ENCODE peak calls at places on chromosomes 16 and 17, in eight cellular contexts. L is WTC11, A is nephron progenitor cell, C is A549, W is thoracic aorta, I is SK-N-SH, U is cardiac muscle cell, N is PC-3. G is an unnamed sample.

GRCh38 chr16:55661842-55662479 is 6.2 kb downstream of the SLC6A2 start:
- DNase-seq in L (no peak), U (no peak), W (no peak), C (no peak), A (no peak), N (peak), I (peak), G (no peak)

GRCh38 chr16:88442811-88443576 is 10.1 kb upstream of the ZFPM1 start:
- DNase-seq in I (peak), C (peak), U (peak), N (peak), W (no peak), A (peak), L (peak), G (peak)

GRCh38 chr16:84976644-84977400 is 34.5 kb downstream of the ZDHHC7 start:
- DNase-seq in N (no peak), A (no peak), C (no peak), L (no peak), W (no peak), U (no peak), I (no peak), G (no peak)

GRCh38 chr16:86575095-86575685 is 3.2 kb upstream of the FOXL1 start:
- DNase-seq in A (no peak), L (no peak), W (no peak), C (no peak), N (no peak), I (no peak), U (no peak), G (no peak)

GRCh38 chr16:19753815-19754643 is 36.0 kb downstream of the IQCK start:
- DNase-seq in N (peak), U (peak), C (peak), I (no peak), W (no peak), L (no peak), A (no peak), G (no peak)

GRCh38 chr17:74744714-74745547 is 3.5 kb upstream of the NHERF1 start:
- DNase-seq in A (peak), W (peak), I (peak), L (peak), N (peak), U (peak), C (peak), G (peak)

GRCh38 chr16:2777231-2777902 is at the start of gene ELOB:
- DNase-seq in W (peak), I (peak), U (peak), A (peak), N (peak), C (peak), L (peak), G (peak)

GRCh38 chr17:74515941-74516340 is 15.3 kb downstream of the CD300LB start:
- DNase-seq in I (no peak), A (no peak), U (no peak), W (no peak), N (no peak), L (no peak), C (no peak), G (no peak)

GRCh38 chr17:68732301-68732749 is 131.2 kb upstream of the FAM20A start:
- DNase-seq in U (no peak), C (no peak), A (no peak), W (no peak), N (no peak), L (no peak), I (no peak), G (no peak)

GRCh38 chr16:81505011-81505660 is 60.5 kb downstream of the CMIP start:
- DNase-seq in N (no peak), W (no peak), I (peak), U (no peak), A (peak), L (no peak), C (no peak), G (no peak)

GRCh38 chr16:66289051-66289680 is 77.3 kb upstream of the CDH5 start:
- DNase-seq in N (no peak), A (no peak), U (no peak), I (no peak), C (no peak), L (no peak), W (no peak), G (no peak)

GRCh38 chr16:11140466-11140865 is 115.5 kb downstream of the SOCS1 start:
- DNase-seq in C (no peak), I (no peak), L (no peak), W (no peak), A (no peak), N (no peak), U (no peak), G (no peak)

GRCh38 chr17:81510798-81511549 is 1.6 kb downstream of the ACTG1 start:
- DNase-seq in L (no peak), U (peak), C (no peak), A (no peak), W (no peak), I (no peak), N (peak), G (peak)

GRCh38 chr16:3004781-3005284 is 7.9 kb upstream of the CLDN9 start:
- DNase-seq in I (peak), L (peak), U (no peak), W (no peak), C (peak), A (peak), N (peak), G (no peak)

GRCh38 chr17:80615311-80615710 is 70.7 kb downstream of the RPTOR start:
- DNase-seq in I (no peak), L (no peak), W (no peak), U (no peak), N (no peak), A (no peak), C (no peak), G (no peak)

GRCh38 chr17:71080937-71081336 is 911.6 kb downstream of the KCNJ2 start:
- DNase-seq in N (no peak), U (no peak), A (no peak), L (peak), I (no peak), W (no peak), C (no peak), G (no peak)

GRCh38 chr17:71081666-71082065 is 912.3 kb downstream of the KCNJ2 start:
- DNase-seq in A (no peak), I (no peak), U (no peak), W (no peak), C (no peak), L (no peak), N (no peak), G (no peak)

GRCh38 chr17:71085238-71086033 is 916.1 kb downstream of the KCNJ2 start:
- DNase-seq in W (no peak), L (peak), U (peak), C (peak), I (peak), A (peak), N (peak), G (peak)

GRCh38 chr17:71084838-71085237 is 915.5 kb downstream of the KCNJ2 start:
- DNase-seq in N (no peak), I (no peak), C (no peak), U (no peak), L (no peak), A (no peak), W (no peak), G (no peak)

DNA sequence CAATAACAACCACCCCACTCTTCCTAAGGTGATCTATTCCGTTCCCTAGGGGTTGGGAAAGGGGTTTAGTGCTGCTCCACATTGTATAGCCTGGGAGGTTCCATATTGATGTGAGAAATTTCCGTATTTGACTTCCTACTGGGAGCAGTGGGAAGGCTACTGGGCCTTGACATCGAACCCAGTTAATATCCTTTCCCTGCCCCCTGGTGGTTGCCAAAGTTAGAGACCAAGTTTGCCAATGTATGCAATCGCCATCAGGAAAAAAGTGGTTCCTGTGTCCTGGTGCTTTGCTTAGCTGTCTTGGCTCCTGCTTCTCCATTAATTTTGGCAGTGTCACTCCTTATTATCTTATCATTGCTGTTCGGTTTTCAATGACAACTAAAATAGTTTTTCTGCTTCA is 914.9 kb downstream of the KCNJ2 start:
- DNase-seq in L (peak), U (peak), C (peak), N (peak), I (peak), A (peak), W (no peak), G (peak)
- TF ChIP-seq CTCF in L (peak), U (peak), C (peak), N (peak), I (peak), A (peak), W (peak), G (peak)

GRCh38 chr17:43713494-43714162 is 45.0 kb downstream of the SOST start:
- DNase-seq in W (no peak), C (peak), N (peak), U (peak), L (peak), A (peak), I (peak), G (peak)
- TF ChIP-seq CTCF in W (no peak), C (no peak), N (no peak), U (no peak), L (no peak), A (no peak), I (no peak), G (no peak)

GRCh38 chr17:72594248-72594647 is 473.4 kb downstream of the SOX9 start:
- DNase-seq in L (no peak), U (no peak), N (no peak), A (no peak), W (no peak), C (no peak), I (no peak), G (no peak)

GRCh38 chr17:72590882-72591499 is 470.2 kb downstream of the SOX9 start:
- DNase-seq in C (peak), N (peak), L (no peak), I (no peak), A (no peak), U (no peak), W (no peak), G (no peak)

GRCh38 chr17:72591500-72592241 is 470.9 kb downstream of the SOX9 start:
- DNase-seq in C (no peak), A (peak), U (peak), N (peak), L (peak), W (no peak), I (peak), G (peak)

GRCh38 chr17:72592967-72593325 is 472.1 kb downstream of the SOX9 start:
- DNase-seq in N (no peak), U (no peak), L (no peak), C (no peak), I (no peak), A (no peak), W (no peak), G (no peak)

DNA sequence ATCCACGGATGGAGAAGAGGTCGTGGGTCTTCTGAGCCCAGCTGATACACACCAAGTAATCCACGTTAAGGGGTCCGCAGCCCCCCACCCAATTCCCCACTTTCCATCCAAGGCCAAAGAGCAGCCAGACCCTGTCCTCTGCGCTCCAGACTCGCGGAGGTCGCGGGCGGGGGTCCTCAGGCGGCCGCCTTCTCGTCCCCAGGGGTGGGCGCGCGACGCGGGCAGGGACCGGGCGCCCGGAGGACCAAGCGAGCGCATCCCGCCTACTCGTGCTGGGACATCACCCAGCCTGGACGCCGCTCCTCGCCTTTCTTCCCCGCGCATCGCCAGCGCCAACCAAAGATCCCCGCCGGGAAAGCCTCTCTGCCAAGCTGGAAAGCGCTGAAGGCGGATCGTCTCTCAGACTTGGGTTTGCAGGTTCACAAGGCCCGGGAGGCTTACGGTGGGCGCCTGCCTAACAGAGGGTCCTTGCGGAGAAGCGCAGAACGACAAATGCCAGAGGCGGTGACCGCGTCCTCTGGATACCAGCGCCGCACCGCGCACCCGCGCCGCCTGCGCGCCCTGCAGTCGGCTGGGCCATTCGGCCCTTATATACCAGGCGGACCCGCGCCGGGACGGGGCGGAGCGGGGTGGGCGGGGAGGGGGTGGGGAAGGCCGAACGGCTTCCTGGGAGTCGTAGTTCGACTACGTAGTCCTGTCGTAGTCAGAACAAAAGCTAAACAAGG is 471.6 kb downstream of the SOX9 start:
- DNase-seq in N (peak), U (peak), I (peak), A (peak), C (peak), W (no peak), L (peak), G (peak)
- TF ChIP-seq CTCF in N (no peak), U (no peak), I (no peak), A (no peak), C (no peak), W (no peak), L (no peak), G (no peak)

GRCh38 chr17:78821961-78822360 is 18.7 kb downstream of the USP36 start:
- DNase-seq in A (no peak), L (no peak), W (no peak), I (no peak), U (no peak), N (no peak), C (no peak), G (no peak)

GRCh38 chr17:78824240-78824639 is 16.4 kb downstream of the USP36 start:
- DNase-seq in N (no peak), A (peak), W (no peak), U (no peak), I (no peak), C (no peak), L (no peak), G (no peak)

GRCh38 chr17:78825696-78826095 is 14.9 kb downstream of the USP36 start:
- DNase-seq in U (no peak), W (no peak), L (no peak), A (no peak), C (no peak), N (no peak), I (no peak), G (no peak)

GRCh38 chr17:78822552-78822951 is 18.1 kb downstream of the USP36 start:
- DNase-seq in U (peak), I (peak), W (no peak), L (no peak), N (no peak), C (no peak), A (no peak), G (no peak)

GRCh38 chr17:78823282-78824046 is 17.1 kb downstream of the USP36 start:
- DNase-seq in I (no peak), W (no peak), A (no peak), U (no peak), C (no peak), L (no peak), N (no peak), G (no peak)
- TF ChIP-seq CTCF in I (peak), W (no peak), A (no peak), U (no peak), C (no peak), L (no peak), N (peak), G (peak)

GRCh38 chr17:17140590-17140980 is 65.5 kb downstream of the PLD6 start:
- DNase-seq in U (peak), C (peak), A (no peak), L (no peak), W (no peak), N (peak), I (no peak), G (no peak)
- TF ChIP-seq CTCF in U (peak), C (no peak), A (no peak), L (no peak), W (peak), N (no peak), I (no peak), G (no peak)

DNA sequence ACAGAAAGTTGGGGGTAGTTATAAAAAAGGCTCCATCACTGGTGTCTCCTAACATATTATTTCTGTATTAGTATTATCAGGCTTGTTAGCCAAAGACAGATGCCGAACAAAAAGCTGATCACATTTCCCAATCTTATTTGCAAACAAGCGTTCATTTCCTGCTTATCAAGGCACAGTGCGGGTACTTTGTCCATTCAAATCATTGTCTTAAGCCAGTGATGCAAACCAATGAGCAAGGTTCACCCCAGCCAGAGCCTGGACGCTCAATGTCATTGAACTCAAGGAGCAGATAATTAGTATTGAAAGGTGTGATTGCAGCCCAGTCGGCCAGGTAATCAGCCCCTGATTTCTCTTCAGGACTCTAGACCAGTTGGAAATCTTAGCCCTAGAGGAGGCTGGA is 20.4 kb upstream of the SOX9 start:
- DNase-seq in L (no peak), N (no peak), W (no peak), A (no peak), C (no peak), I (no peak), U (no peak), G (no peak)
- TF ChIP-seq CTCF in L (no peak), N (no peak), W (no peak), A (no peak), C (no peak), I (no peak), U (no peak), G (no peak)

GRCh38 chr16:58028168-58028455 is 2.6 kb downstream of the MMP15 start:
- DNase-seq in C (no peak), A (no peak), W (no peak), L (no peak), I (no peak), N (no peak), U (no peak), G (no peak)

GRCh38 chr16:58028541-58029070 is 3.1 kb downstream of the MMP15 start:
- DNase-seq in L (no peak), A (no peak), C (no peak), I (peak), U (no peak), W (no peak), N (no peak), G (no peak)

GRCh38 chr16:58026705-58027340 is 1.3 kb downstream of the MMP15 start:
- DNase-seq in U (no peak), L (peak), A (peak), C (peak), I (peak), W (no peak), N (no peak), G (peak)

GRCh38 chr16:58026139-58026704 is 668 bp downstream of the MMP15 start:
- DNase-seq in I (peak), W (no peak), N (peak), C (peak), U (peak), A (peak), L (peak), G (peak)

DNA sequence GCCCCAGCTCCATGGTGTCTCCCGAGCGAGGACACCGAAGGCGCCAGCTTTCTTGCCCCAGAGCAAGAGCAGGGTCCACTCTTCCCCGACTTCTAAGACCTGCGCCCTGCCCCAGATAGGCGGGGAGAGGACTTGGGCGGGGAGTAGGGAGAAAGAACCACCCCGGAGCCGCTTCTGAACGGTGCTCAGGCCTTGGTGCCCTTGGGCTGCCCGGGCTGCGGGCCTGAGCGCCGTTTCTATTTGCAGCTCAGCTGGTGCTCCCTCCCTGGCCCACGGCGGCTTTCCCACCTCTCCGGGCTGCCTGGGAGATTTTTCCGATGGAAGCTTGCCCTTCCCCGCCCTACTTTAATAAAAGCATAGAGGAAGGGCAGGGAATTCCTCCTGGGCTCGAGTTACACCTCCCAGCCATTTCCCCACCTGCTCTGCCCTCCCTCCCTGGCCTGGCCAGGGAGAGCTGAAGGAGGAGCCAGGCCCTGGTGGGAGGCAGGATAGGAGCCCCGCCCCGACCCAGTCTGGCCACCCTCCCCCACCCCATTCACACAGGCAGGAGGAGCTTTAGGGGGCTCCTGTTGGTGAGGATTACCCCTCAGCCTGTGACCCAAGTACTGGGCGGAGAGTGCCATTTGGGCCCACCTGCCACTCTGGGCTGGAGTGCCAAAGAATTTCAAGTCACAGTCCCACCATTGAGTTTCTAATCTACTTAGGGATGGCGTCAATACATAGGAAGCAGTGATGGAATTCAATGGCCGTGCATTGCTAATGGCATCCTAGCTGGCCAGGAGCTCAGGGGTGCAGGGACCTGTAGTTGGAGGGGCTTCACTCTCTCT is 2.0 kb downstream of the MMP15 start:
- DNase-seq in L (peak), N (peak), I (peak), C (peak), U (peak), W (no peak), A (peak), G (peak)
- TF ChIP-seq CTCF in L (no peak), N (no peak), I (no peak), C (no peak), U (no peak), W (no peak), A (no peak), G (no peak)

GRCh38 chr17:8885968-8886674 is 18.6 kb upstream of the PIK3R6 start:
- DNase-seq in W (no peak), A (no peak), N (no peak), U (no peak), I (no peak), L (peak), C (no peak), G (no peak)

GRCh38 chr17:8888704-8889302 is 21.3 kb upstream of the PIK3R6 start:
- DNase-seq in W (no peak), N (no peak), L (no peak), I (no peak), A (no peak), U (no peak), C (no peak), G (no peak)

GRCh38 chr17:8890671-8891070 is 23.2 kb upstream of the PIK3R6 start:
- DNase-seq in W (no peak), A (no peak), I (no peak), N (no peak), C (no peak), U (no peak), L (no peak), G (no peak)

GRCh38 chr17:8889458-8890210 is 22.2 kb upstream of the PIK3R6 start:
- DNase-seq in W (no peak), I (no peak), U (no peak), N (no peak), C (no peak), L (no peak), A (no peak), G (no peak)

GRCh38 chr17:8887834-8888703 is 20.6 kb upstream of the PIK3R6 start:
- DNase-seq in L (peak), N (peak), A (peak), W (no peak), C (peak), U (peak), I (peak), G (peak)
- TF ChIP-seq CTCF in L (no peak), N (peak), A (peak), W (no peak), C (peak), U (peak), I (peak), G (no peak)

G was measured in glutamatergic neuron.